ENCODE peak calls at places on chromosome 4, in five cellular contexts. Z is K562, N is A549, U is GM12878, H is HepG2. L is an unnamed sample.
A peak's percentile ranks its signal among the peaks of the same experiment; 100 is the strongest.

GRCh38 chr4:17688011-17688441 is 73.6 kb downstream of the MED28 start:
- DNase-seq in N (no peak), H (no peak), Z (no peak), U (no peak), L (no peak)

GRCh38 chr4:81380364-81380853 is 91.3 kb downstream of the RASGEF1B start:
- DNase-seq in U (no peak), Z (no peak), H (no peak), N (no peak), L (no peak)

GRCh38 chr4:99949999-99950912 is at the start of gene H2AZ1:
- DNase-seq in N (peak; percentile 93), Z (peak; percentile 98), U (peak; percentile 92), H (peak; percentile 97), L (peak; percentile 98)

GRCh38 chr4:119731146-119731742 is 102.6 kb upstream of the PDE5A start:
- DNase-seq in N (no peak), H (no peak), U (no peak), Z (no peak), L (no peak)

GRCh38 chr4:15521442-15522039 is 51.9 kb downstream of the CC2D2A start:
- DNase-seq in N (no peak), H (no peak), Z (no peak), U (no peak), L (no peak)

GRCh38 chr4:181271241-181271640 is 972.0 kb upstream of the TENM3 start:
- DNase-seq in Z (no peak), H (no peak), U (no peak), N (no peak), L (no peak)

GRCh38 chr4:26687728-26688127 is 103.8 kb downstream of the TBC1D19 start:
- DNase-seq in N (no peak), H (no peak), Z (no peak), U (no peak), L (no peak)

GRCh38 chr4:176268963-176269362 is at the start of gene ASB5:
- DNase-seq in Z (no peak), N (no peak), H (no peak), U (no peak), L (no peak)

GRCh38 chr4:137651128-137651527 is 118.8 kb upstream of the PCDH18 start:
- DNase-seq in N (no peak), Z (no peak), H (no peak), U (no peak), L (no peak)

GRCh38 chr4:53313510-53313909 is 52.4 kb downstream of the SCFD2 start:
- DNase-seq in Z (peak; percentile 33), U (no peak), N (peak; percentile 5), H (peak; percentile 43), L (no peak)

GRCh38 chr4:6029254-6029653 is 11.0 kb upstream of the C4orf50 start:
- DNase-seq in N (no peak), Z (no peak), U (no peak), H (no peak), L (no peak)

GRCh38 chr4:2621419-2621818 is 85.0 kb downstream of the FAM193A start:
- DNase-seq in N (no peak), U (no peak), H (no peak), Z (no peak), L (no peak)

GRCh38 chr4:7811536-7812190 is 128.0 kb downstream of the AFAP1 start:
- DNase-seq in U (no peak), H (no peak), N (no peak), Z (no peak), L (no peak)

GRCh38 chr4:118920247-118920646 is 31.6 kb downstream of the SYNPO2 start:
- DNase-seq in U (no peak), N (no peak), H (no peak), Z (no peak), L (no peak)

GRCh38 chr4:56821394-56822263 is at the start of gene SPINK2:
- DNase-seq in Z (peak; percentile 69), U (no peak), H (no peak), N (peak; percentile 61), L (peak; percentile 90)

GRCh38 chr4:10281996-10282395 is 165.4 kb upstream of the WDR1 start:
- DNase-seq in H (no peak), U (no peak), N (no peak), Z (no peak), L (no peak)

GRCh38 chr4:189304755-189305154 is 635.9 kb upstream of the FRG1 start:
- DNase-seq in N (no peak), U (no peak), Z (no peak), H (no peak), L (no peak)

GRCh38 chr4:185587444-185588161 is 52.3 kb upstream of the PDLIM3 start:
- DNase-seq in Z (no peak), N (no peak), U (peak; percentile 26), H (no peak), L (peak; percentile 80)

GRCh38 chr4:127012549-127012948 is 620.2 kb upstream of the INTU start:
- DNase-seq in N (no peak), U (no peak), Z (no peak), H (no peak), L (no peak)

GRCh38 chr4:16827762-16828724 is 70.4 kb downstream of the LDB2 start:
- DNase-seq in U (no peak), N (no peak), H (no peak), Z (peak; percentile 3), L (no peak)

GRCh38 chr4:149896428-149896827 is 80.8 kb upstream of the IQCM start:
- DNase-seq in N (no peak), U (no peak), H (no peak), Z (no peak), L (peak; percentile 21)

GRCh38 chr4:144223129-144223528 is 82.6 kb upstream of the GYPA start:
- DNase-seq in Z (no peak), N (no peak), U (no peak), H (no peak), L (no peak)

GRCh38 chr4:82050806-82051205 is 323.0 kb downstream of the HNRNPD start:
- DNase-seq in Z (no peak), H (no peak), U (no peak), N (no peak), L (no peak)

DNA sequence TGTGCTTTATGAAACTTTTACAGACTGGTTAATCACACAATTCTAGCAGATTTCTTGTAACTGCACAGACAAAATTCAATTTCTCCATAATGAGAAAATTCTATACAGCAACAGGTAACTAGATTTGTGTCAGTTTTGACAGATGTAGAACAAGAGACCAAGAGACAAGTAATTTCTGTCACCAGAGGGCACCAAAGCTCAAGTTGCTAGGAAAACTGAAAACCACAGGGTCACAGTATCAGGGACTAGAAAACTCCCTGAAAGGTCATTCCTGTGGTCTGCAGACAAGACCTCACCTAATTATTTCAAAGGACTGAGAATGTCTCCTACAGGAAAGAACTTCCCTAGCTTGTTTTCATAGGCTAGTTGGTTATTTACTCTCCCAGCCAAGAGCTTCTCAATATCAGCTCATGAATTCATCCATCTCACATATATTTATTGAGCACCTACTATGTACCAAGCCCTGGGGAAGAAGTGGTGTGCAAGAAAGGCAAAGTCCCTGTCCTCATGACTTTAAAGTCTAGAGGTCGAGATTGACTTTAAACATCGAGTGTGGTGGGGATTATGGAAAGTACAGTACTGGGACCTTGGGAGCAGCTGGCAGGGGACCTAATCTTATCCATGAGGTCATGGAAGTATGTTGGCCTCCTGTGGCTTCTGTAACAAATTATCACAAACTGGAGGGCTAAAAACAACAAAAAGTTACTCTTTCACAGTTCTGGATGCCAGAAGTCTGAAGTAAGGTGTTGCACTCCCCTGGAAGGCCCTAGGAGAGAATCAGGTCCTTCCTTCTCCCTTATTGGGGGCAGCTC is 47.8 kb upstream of the SETD7 start:
- DNase-seq in H (peak; percentile 67), U (peak; percentile 8), Z (peak; percentile 55), N (peak; percentile 38), L (peak; percentile 20)
- TF ChIP-seq ESRRA in H (no peak), U (no peak), Z (peak; percentile 90), N (no peak), L (no peak)

GRCh38 chr4:92488496-92488895 is 184.7 kb downstream of the GRID2 start:
- DNase-seq in U (no peak), H (no peak), N (no peak), Z (no peak), L (no peak)

DNA sequence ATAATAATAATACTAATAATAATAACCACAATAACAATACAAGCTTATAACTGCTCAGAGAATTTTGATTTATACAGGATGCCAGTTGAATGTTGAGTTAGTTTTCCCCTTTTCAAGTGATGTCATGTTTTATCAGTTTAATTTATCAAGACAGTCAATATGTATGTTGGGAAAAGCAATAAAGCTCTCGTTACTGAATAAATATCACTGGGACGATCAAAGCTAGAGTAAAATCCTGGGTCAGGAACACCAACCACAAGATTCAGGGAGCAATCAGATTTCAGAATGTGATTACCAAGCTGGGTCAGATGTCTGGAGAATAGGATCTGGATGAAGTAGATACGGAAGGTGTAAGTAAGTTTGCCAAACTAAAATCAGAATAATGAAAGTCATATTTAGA is 179.6 kb downstream of the GRID2 start:
- DNase-seq in H (no peak), Z (no peak), N (no peak), U (no peak), L (no peak)
- TF ChIP-seq ESRRA in H (no peak), Z (no peak), N (no peak), U (no peak), L (no peak)

DNA sequence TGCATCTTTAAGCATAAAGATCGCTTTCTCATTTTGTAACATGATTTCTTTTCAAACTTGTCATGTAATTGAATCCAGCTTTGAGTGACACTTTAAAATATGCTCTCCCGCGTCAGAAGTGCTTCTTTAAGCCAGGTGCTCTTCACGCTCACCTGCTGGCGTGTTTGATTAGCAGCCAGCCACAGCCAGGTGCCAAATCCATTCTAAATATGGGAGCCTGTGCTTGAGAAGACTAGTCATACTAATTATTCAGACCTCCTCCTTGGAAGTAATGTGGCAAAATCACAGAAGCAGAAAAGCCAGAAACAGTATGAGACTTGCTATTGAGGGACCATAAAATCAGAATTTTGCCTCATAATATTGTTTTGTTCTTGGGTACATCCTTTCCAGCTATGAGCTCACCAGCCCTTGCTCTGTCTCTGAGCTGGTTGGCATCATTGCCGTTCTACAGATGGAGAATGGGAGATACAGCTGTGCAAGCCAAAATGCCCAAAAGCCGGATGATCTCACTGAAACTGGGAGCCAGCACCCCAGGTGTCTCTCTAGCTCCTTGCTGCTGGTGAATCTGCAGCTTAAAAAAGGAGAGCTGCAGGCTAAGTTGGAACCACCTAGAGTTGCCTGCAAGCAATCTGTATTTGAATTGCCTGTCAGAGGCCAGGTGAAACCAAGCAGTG is 205.4 kb downstream of the SHROOM3 start:
- DNase-seq in Z (no peak), U (no peak), N (no peak), H (no peak), L (peak; percentile 14)
- TF ChIP-seq ESRRA in Z (no peak), U (no peak), N (no peak), H (no peak), L (no peak)

DNA sequence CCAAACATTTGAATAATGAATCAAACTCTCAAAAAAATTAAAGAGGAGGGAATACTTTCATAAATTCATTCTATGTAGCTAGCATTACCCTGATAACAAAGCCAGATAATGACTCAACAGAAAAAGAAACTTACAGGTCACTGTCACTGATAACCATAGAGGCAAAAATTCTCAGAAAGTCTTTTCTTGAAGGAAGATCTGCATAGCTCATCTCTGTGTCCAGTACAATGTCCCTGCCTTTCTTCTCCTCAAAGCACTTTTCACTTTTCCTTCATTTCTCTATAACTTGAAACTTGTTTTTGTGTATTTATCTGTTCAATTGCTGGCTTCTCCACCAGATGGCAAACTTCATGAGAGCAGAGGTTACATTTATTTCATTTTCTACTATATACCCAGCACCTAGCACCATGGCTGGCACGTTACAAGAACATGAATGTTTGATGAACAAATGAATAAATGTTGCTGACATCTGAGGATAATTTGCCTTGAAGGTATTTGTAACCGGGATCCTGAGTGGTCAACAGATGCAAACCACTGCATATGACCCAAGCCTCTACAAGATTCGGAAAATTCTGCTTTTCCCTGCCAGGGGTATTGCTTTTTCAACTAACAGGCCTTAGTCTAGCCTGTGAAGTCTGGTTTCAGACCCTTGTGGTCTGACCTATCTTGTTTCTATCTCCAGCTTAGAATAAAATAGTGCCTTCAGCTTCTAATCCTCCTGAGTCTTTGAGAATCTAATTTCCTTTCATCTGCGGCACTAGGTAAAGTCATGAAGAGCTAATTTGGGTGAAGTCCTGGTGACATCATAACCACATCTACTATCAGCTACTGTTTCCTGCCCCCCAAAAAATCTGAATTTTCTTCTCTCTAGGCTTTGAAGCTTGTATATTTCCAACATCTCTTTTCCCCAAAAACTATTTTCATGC is 52.5 kb upstream of the ANTXR2 start:
- DNase-seq in N (no peak), H (no peak), Z (peak; percentile 58), U (no peak), L (no peak)
- TF ChIP-seq ESRRA in N (no peak), H (no peak), Z (no peak), U (no peak), L (no peak)